ENCODE peak calls at places on chromosomes 3 and 15, in four cellular contexts. One of them, this sample, is unnamed.
A peak's percentile ranks its signal among the peaks of the same experiment; 100 is the strongest.

GRCh38 chr3:53085476-53085875 is 39.6 kb upstream of the SFMBT1 start:
- DNase-seq in brain microvascular endothelial cell: no peak
- DNase-seq in RWPE2: no peak
- DNase-seq in neural progenitor cell: no peak
- DNase-seq in this sample: no peak

GRCh38 chr3:100556656-100557310 is 52.6 kb upstream of the ADGRG7 start:
- DNase-seq in brain microvascular endothelial cell: peak; percentile 61
- DNase-seq in neural progenitor cell: no peak
- DNase-seq in RWPE2: no peak
- DNase-seq in this sample: no peak

GRCh38 chr3:52056521-52056967 is at the start of gene DUSP7:
- DNase-seq in RWPE2: no peak
- DNase-seq in brain microvascular endothelial cell: no peak
- DNase-seq in neural progenitor cell: peak; percentile 93
- DNase-seq in this sample: no peak

GRCh38 chr15:101169457-101170071 is 82.3 kb downstream of the CHSY1 start:
- DNase-seq in brain microvascular endothelial cell: no peak
- DNase-seq in neural progenitor cell: no peak
- DNase-seq in RWPE2: peak; percentile 67
- DNase-seq in this sample: no peak

GRCh38 chr15:31326729-31327673 is at the start of gene KLF13:
- DNase-seq in RWPE2: no peak
- DNase-seq in brain microvascular endothelial cell: peak; percentile 31
- DNase-seq in neural progenitor cell: peak; percentile 61
- DNase-seq in this sample: no peak

GRCh38 chr15:78438595-78439285 is 724 bp downstream of the IREB2 start:
- DNase-seq in brain microvascular endothelial cell: peak; percentile 18
- DNase-seq in neural progenitor cell: peak; percentile 82
- DNase-seq in RWPE2: no peak
- DNase-seq in this sample: no peak

GRCh38 chr3:101890716-101891115 is 41.4 kb downstream of the NFKBIZ start:
- DNase-seq in RWPE2: no peak
- DNase-seq in brain microvascular endothelial cell: peak; percentile 57
- DNase-seq in neural progenitor cell: no peak
- DNase-seq in this sample: no peak

GRCh38 chr3:114582929-114583328 is 289.1 kb downstream of the TIGIT start:
- DNase-seq in neural progenitor cell: no peak
- DNase-seq in brain microvascular endothelial cell: no peak
- DNase-seq in RWPE2: no peak
- DNase-seq in this sample: no peak

GRCh38 chr3:8589880-8590556 is 54.6 kb downstream of the SSUH2 start:
- DNase-seq in RWPE2: no peak
- DNase-seq in neural progenitor cell: no peak
- DNase-seq in brain microvascular endothelial cell: no peak
- DNase-seq in this sample: peak; percentile 69

GRCh38 chr3:196712514-196713413 is 587 bp downstream of the PIGX start:
- DNase-seq in neural progenitor cell: peak; percentile 84
- DNase-seq in RWPE2: peak; percentile 64
- DNase-seq in brain microvascular endothelial cell: peak; percentile 44
- DNase-seq in this sample: no peak

GRCh38 chr3:10321630-10322354 is 880 bp upstream of the SEC13 start:
- DNase-seq in neural progenitor cell: no peak
- DNase-seq in RWPE2: no peak
- DNase-seq in brain microvascular endothelial cell: no peak
- DNase-seq in this sample: no peak

GRCh38 chr15:28110416-28110975 is 11.4 kb upstream of the OCA2 start:
- DNase-seq in neural progenitor cell: no peak
- DNase-seq in RWPE2: no peak
- DNase-seq in brain microvascular endothelial cell: no peak
- DNase-seq in this sample: no peak

GRCh38 chr15:68731318-68731897 is 89.3 kb downstream of the ANP32A start:
- DNase-seq in brain microvascular endothelial cell: no peak
- DNase-seq in neural progenitor cell: no peak
- DNase-seq in RWPE2: no peak
- DNase-seq in this sample: no peak

GRCh38 chr3:78887029-78887428 is 880.8 kb downstream of the ROBO1 start:
- DNase-seq in neural progenitor cell: no peak
- DNase-seq in RWPE2: no peak
- DNase-seq in brain microvascular endothelial cell: peak; percentile 82
- DNase-seq in this sample: no peak

GRCh38 chr3:94098487-94098886 is 35.6 kb downstream of the NSUN3 start:
- DNase-seq in brain microvascular endothelial cell: no peak
- DNase-seq in RWPE2: no peak
- DNase-seq in neural progenitor cell: no peak
- DNase-seq in this sample: no peak

GRCh38 chr15:51227967-51228783 is 110.2 kb downstream of the CYP19A1 start:
- DNase-seq in brain microvascular endothelial cell: peak; percentile 80
- DNase-seq in neural progenitor cell: no peak
- DNase-seq in RWPE2: no peak
- DNase-seq in this sample: peak; percentile 79

GRCh38 chr3:56758539-56758981 is 43.2 kb downstream of the ARHGEF3 start:
- DNase-seq in RWPE2: no peak
- DNase-seq in brain microvascular endothelial cell: peak; percentile 83
- DNase-seq in neural progenitor cell: no peak
- DNase-seq in this sample: peak; percentile 83

DNA sequence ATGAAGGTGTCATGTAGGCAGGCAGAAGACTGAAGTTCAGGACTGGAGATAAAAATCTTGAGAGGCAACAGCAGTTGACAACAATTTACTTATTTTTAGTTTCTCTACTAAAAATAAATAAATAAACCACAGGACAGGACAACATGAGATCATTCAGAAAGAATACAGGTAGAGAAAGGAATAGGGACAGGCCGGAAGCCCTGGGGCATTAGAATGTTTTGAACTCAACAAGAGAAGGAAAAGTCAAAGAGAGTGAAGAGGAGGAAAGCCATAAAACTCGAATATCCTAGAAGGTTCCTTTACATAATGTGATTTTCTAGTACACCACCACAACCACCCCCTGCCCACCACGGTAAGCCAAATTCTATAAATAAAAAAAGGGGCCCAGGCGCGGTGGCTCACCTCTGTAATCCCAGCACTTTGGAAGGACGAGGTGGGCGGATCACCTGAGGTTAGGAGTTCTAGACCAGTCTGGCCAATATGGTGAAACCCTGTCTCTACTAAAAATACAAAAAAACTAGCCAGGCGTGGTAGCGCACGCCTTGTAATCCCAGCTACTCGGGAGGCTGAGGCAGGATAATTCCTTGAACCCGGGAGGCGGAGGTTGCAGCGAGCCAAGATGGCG is 4.7 kb downstream of the PIK3CB start:
- DNase-seq in RWPE2: no peak
- DNase-seq in brain microvascular endothelial cell: no peak
- DNase-seq in neural progenitor cell: no peak
- DNase-seq in this sample: no peak
- H3K4me3 ChIP-seq in RWPE2: no peak overlapping the region
- H3K4me3 ChIP-seq in brain microvascular endothelial cell: no peak overlapping the region
- H3K4me3 ChIP-seq in neural progenitor cell: no peak overlapping the region
- H3K4me3 ChIP-seq in this sample: no peak overlapping the region

DNA sequence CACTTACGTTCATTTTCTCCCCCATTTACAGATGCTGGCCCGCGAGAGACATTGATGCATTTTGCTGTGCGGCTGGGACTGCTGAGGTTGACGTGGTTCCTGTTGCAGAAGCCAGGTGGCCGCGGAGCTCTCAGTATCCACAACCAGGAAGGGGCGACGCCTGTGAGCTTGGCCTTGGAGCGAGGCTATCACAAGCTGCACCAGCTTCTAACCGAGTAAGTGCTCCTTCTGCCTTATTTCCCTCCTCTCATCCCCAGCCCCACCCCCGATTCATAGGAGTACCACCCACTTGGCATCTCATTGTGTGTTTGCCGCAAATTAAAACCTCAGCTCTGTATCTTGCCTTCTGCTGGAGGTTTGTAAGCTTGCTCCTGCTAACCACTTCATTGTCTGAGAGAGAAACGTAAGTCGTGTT is 163.3 kb downstream of the AKAP13 start:
- DNase-seq in neural progenitor cell: no peak
- DNase-seq in brain microvascular endothelial cell: no peak
- DNase-seq in RWPE2: no peak
- DNase-seq in this sample: no peak
- H3K4me3 ChIP-seq in neural progenitor cell: no peak overlapping the region
- H3K4me3 ChIP-seq in brain microvascular endothelial cell: no peak overlapping the region
- H3K4me3 ChIP-seq in RWPE2: no peak overlapping the region
- H3K4me3 ChIP-seq in this sample: no peak overlapping the region

DNA sequence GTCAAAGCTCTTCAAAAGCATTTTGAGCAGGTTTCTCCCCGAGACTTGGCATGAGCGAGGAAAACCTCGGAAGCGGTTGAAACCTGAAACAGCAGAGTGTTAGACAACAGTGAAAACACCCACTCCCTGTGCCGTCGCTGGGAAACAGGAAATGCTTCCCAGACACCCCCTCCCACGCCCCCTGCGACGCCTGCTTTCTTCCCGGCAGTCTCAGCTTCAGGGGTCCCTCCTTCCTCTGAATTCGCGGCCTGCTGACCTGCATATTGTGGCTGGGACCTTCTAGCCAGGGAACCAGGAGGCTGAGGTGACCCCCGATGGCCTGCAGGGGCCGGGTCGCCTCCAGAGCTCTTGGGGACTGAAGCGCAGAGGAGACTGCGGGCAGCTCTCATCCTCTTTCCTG is 250.7 kb upstream of the LYSMD4 start:
- DNase-seq in RWPE2: no peak
- DNase-seq in brain microvascular endothelial cell: no peak
- DNase-seq in neural progenitor cell: peak; percentile 50
- DNase-seq in this sample: no peak
- H3K4me3 ChIP-seq in RWPE2: no peak overlapping the region
- H3K4me3 ChIP-seq in brain microvascular endothelial cell: no peak overlapping the region
- H3K4me3 ChIP-seq in neural progenitor cell: no peak overlapping the region
- H3K4me3 ChIP-seq in this sample: no peak overlapping the region

DNA sequence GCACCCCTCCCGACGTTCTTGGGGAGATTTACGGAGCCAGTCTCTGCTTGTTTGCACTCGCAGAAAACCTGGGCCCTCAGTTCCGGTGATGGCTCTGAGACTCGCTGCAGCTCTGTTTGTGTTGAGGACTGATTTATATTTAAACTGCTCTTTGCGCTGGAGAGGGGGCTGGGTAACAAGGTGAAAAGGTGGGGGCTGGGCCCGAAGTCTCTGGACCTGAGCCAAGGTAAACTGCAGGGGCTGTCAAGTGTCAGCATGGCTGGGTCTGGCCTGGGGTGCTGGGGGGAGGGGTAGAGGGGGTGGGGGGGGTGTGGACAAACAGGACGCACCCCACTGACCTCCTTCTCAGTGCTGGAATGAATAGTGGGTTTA is 643 bp upstream of the SLCO2A1 start:
- DNase-seq in RWPE2: no peak
- DNase-seq in brain microvascular endothelial cell: no peak
- DNase-seq in neural progenitor cell: peak; percentile 16
- DNase-seq in this sample: no peak
- H3K4me3 ChIP-seq in RWPE2: peak overlapping the region; percentile 70
- H3K4me3 ChIP-seq in brain microvascular endothelial cell: peak overlapping the region; percentile 54
- H3K4me3 ChIP-seq in neural progenitor cell: peak overlapping the region; percentile 70
- H3K4me3 ChIP-seq in this sample: peak overlapping the region; percentile 31

This sample was measured in AG09309.